ENCODE peak calls at places on chromosomes 1 and 21, in four cellular contexts. L is mesendoderm; R is effector memory CD4-positive, alpha-beta T cell; F is AML-193. Z is an unnamed sample.

GRCh38 chr21:36994501-36995189 is 11.9 kb upstream of the RIPPLY3 start:
- DNase-seq in L (peak), R (no peak), F (no peak), Z (no peak)

GRCh38 chr1:39474810-39475209 is 16.6 kb upstream of the BMP8A start:
- DNase-seq in L (no peak), R (no peak), F (no peak), Z (no peak)

GRCh38 chr1:195019385-195019784 is 1588.9 kb downstream of the KCNT2 start:
- DNase-seq in L (peak), R (no peak), F (no peak), Z (no peak)

GRCh38 chr1:6907676-6908434 is 122.6 kb downstream of the CAMTA1 start:
- DNase-seq in L (no peak), R (no peak), F (no peak), Z (no peak)

GRCh38 chr1:162177126-162177525 is 107.6 kb downstream of the NOS1AP start:
- DNase-seq in L (no peak), R (no peak), F (no peak), Z (peak)

GRCh38 chr1:21668232-21669032 is 725 bp downstream of the RAP1GAP start:
- DNase-seq in L (no peak), R (no peak), F (no peak), Z (no peak)

GRCh38 chr21:31644648-31645047 is 14.8 kb upstream of the SOD1 start:
- DNase-seq in L (no peak), R (no peak), F (no peak), Z (no peak)

GRCh38 chr1:165050246-165050645 is 306.3 kb downstream of the LMX1A start:
- DNase-seq in L (no peak), R (no peak), F (no peak), Z (no peak)

GRCh38 chr1:192224386-192224785 is 66.1 kb downstream of the RGS18 start:
- DNase-seq in L (no peak), R (no peak), F (no peak), Z (no peak)

GRCh38 chr1:77829851-77830250 is 50.4 kb downstream of the MIGA1 start:
- DNase-seq in L (no peak), R (no peak), F (no peak), Z (no peak)

GRCh38 chr1:201628490-201628889 is 89.6 kb downstream of the NAV1 start:
- DNase-seq in L (no peak), R (no peak), F (no peak), Z (peak)

GRCh38 chr1:42941640-42942330 is 16.9 kb downstream of the SLC2A1 start:
- DNase-seq in L (peak), R (no peak), F (no peak), Z (no peak)

GRCh38 chr1:243482237-243483022 is 226.6 kb downstream of the SDCCAG8 start:
- DNase-seq in L (peak), R (no peak), F (no peak), Z (peak)

GRCh38 chr1:226063362-226064167 is 1.0 kb downstream of the H3-3A start:
- DNase-seq in L (peak), R (peak), F (peak), Z (peak)

GRCh38 chr1:198373376-198373775 is 167.1 kb downstream of the ATP6V1G3 start:
- DNase-seq in L (peak), R (no peak), F (no peak), Z (no peak)

Z was measured in NCI-H82.